ENCODE peak calls at places on chromosomes 1 and 21, in five cellular contexts. P is hippocampal formation; F is breast epithelium; O is RWPE1; W is stimulated activated CD8-positive, alpha-beta memory T cell treated with anti-CD3 and anti-CD28 coated beads, Interleukin-4, amount 100 ng/mL, for 48 hours. I is an unnamed sample.

GRCh38 chr1:225470210-225470609 is 42.4 kb upstream of the LBR start:
- DNase-seq in P (no peak), F (no peak), O (no peak), W (peak), I (no peak)

GRCh38 chr21:37225440-37225839 is 41.7 kb downstream of the VPS26C start:
- DNase-seq in P (no peak), F (no peak), O (no peak), W (peak), I (no peak)

GRCh38 chr1:166811691-166812090 is 27.6 kb upstream of the POGK start:
- DNase-seq in P (no peak), F (no peak), O (no peak), W (no peak), I (no peak)

GRCh38 chr1:162279099-162279498 is 97.6 kb downstream of the SPATA46 start:
- DNase-seq in P (no peak), F (no peak), O (no peak), W (no peak), I (no peak)

GRCh38 chr1:234743866-234744581 is 134.0 kb upstream of the IRF2BP2 start:
- DNase-seq in P (no peak), F (no peak), O (no peak), W (no peak), I (peak)

GRCh38 chr1:156386134-156386901 is 17.3 kb downstream of the RHBG start:
- DNase-seq in P (no peak), F (no peak), O (no peak), W (no peak), I (no peak)

GRCh38 chr1:17059391-17060128 is 5.7 kb upstream of the SDHB start:
- DNase-seq in P (peak), F (no peak), O (peak), W (peak), I (peak)

GRCh38 chr1:118396824-118397530 is 211.9 kb upstream of the SPAG17 start:
- DNase-seq in P (no peak), F (no peak), O (no peak), W (no peak), I (no peak)

GRCh38 chr1:184861755-184862336 is 107.2 kb upstream of the EDEM3 start:
- DNase-seq in P (no peak), F (no peak), O (no peak), W (no peak), I (no peak)

GRCh38 chr1:12613180-12613579 is 4.8 kb downstream of the DHRS3 start:
- DNase-seq in P (no peak), F (no peak), O (no peak), W (no peak), I (no peak)

GRCh38 chr21:36113647-36114428 is 21.0 kb upstream of the CBR3 start:
- DNase-seq in P (no peak), F (peak), O (no peak), W (peak), I (no peak)

GRCh38 chr1:241077386-241078147 is 279.4 kb downstream of the RGS7 start:
- DNase-seq in P (peak), F (no peak), O (no peak), W (no peak), I (peak)

GRCh38 chr1:229593800-229594199 is 32.1 kb downstream of the TAF5L start:
- DNase-seq in P (no peak), F (no peak), O (no peak), W (no peak), I (no peak)

GRCh38 chr1:233788687-233789086 is 115.8 kb upstream of the SLC35F3 start:
- DNase-seq in P (no peak), F (no peak), O (no peak), W (no peak), I (no peak)

GRCh38 chr1:111205724-111206070 is 5.3 kb upstream of the DENND2D start:
- DNase-seq in P (no peak), F (no peak), O (no peak), W (no peak), I (no peak)

GRCh38 chr21:33302055-33302454 is 22.7 kb upstream of the IFNAR1 start:
- DNase-seq in P (no peak), F (no peak), O (peak), W (no peak), I (peak)

GRCh38 chr21:42287193-42288083 is 27.8 kb downstream of the TFF3 start:
- DNase-seq in P (no peak), F (no peak), O (no peak), W (no peak), I (peak)

GRCh38 chr1:215971793-215972441 is 404.8 kb downstream of the KCTD3 start:
- DNase-seq in P (no peak), F (no peak), O (no peak), W (no peak), I (no peak)

GRCh38 chr1:184555665-184556641 is 169.1 kb downstream of the C1orf21 start:
- DNase-seq in P (no peak), F (no peak), O (peak), W (no peak), I (no peak)

GRCh38 chr1:207810606-207811295 is 58.9 kb downstream of the CD46 start:
- DNase-seq in P (no peak), F (no peak), O (no peak), W (no peak), I (no peak)

GRCh38 chr1:223225061-223225460 is 82.0 kb upstream of the TLR5 start:
- DNase-seq in P (no peak), F (no peak), O (no peak), W (peak), I (no peak)

GRCh38 chr1:54413295-54413694 is 7.1 kb upstream of the SSBP3 start:
- DNase-seq in P (no peak), F (no peak), O (no peak), W (peak), I (peak)

GRCh38 chr1:184164529-184164928 is 113.0 kb downstream of the TSEN15 start:
- DNase-seq in P (no peak), F (no peak), O (no peak), W (no peak), I (no peak)

GRCh38 chr1:228162286-228163003 is 3.2 kb upstream of the IBA57 start:
- DNase-seq in P (no peak), F (no peak), O (peak), W (no peak), I (peak)

GRCh38 chr1:207309775-207310273 is 11.7 kb upstream of the CD55 start:
- DNase-seq in P (no peak), F (no peak), O (peak), W (no peak), I (peak)

GRCh38 chr1:94705755-94706154 is 114.4 kb upstream of the SLC44A3 start:
- DNase-seq in P (no peak), F (no peak), O (no peak), W (no peak), I (peak)

GRCh38 chr1:118210723-118211110 is 25.7 kb upstream of the SPAG17 start:
- DNase-seq in P (no peak), F (no peak), O (no peak), W (no peak), I (no peak)

GRCh38 chr1:113141650-113142473 is 68.9 kb downstream of the LRIG2 start:
- DNase-seq in P (no peak), F (no peak), O (peak), W (no peak), I (peak)

GRCh38 chr1:171251042-171251740 is 2.9 kb downstream of the FMO1 start:
- DNase-seq in P (no peak), F (no peak), O (peak), W (peak), I (peak)

GRCh38 chr21:15437873-15438272 is 291.9 kb upstream of the USP25 start:
- DNase-seq in P (no peak), F (no peak), O (no peak), W (no peak), I (peak)

GRCh38 chr1:178371236-178371635 is 125.5 kb downstream of the CLEC20A start:
- DNase-seq in P (no peak), F (no peak), O (no peak), W (no peak), I (no peak)

I was measured in Daoy.